ENCODE peak calls at places on chromosomes 12 and 14, in nine cellular contexts. M is Caki2; N is HEK293T; K is transverse colon; W is MV-4-11; B is activated CD4-positive, alpha-beta T cell treated with anti-CD3 and anti-CD28 coated beads, Interleukin-2, amount 50 U/mL, for 1 hour; S is endothelial cell; X is Right ventricle myocardium inferior; P is NCI-H2081. H is an unnamed sample.

GRCh38 chr14:26993541-26993940 is 395.7 kb upstream of the NOVA1 start:
- DNase-seq in M (no peak), N (no peak), K (no peak), W (no peak), B (no peak), S (no peak), X (no peak), P (no peak), H (no peak)

GRCh38 chr14:20652996-20653975 is 11.8 kb upstream of the OR6S1 start:
- DNase-seq in M (peak; percentile 53), N (peak; percentile 66), K (no peak), W (peak; percentile 82), B (peak; percentile 41), S (peak; percentile 37), X (no peak), P (no peak), H (no peak)

GRCh38 chr14:104816678-104816945 is 15.7 kb downstream of the ZBTB42 start:
- DNase-seq in M (no peak), N (no peak), K (no peak), W (no peak), B (no peak), S (no peak), X (no peak), P (no peak), H (no peak)

GRCh38 chr12:3229577-3229976 is 152.4 kb downstream of the TSPAN9 start:
- DNase-seq in M (no peak), N (no peak), K (no peak), W (no peak), B (no peak), S (no peak), X (peak; percentile 53), P (no peak), H (no peak)

GRCh38 chr12:113823816-113824215 is 142.3 kb downstream of the RBM19 start:
- DNase-seq in M (no peak), N (no peak), K (no peak), W (no peak), B (no peak), S (no peak), X (no peak), P (no peak), H (no peak)

GRCh38 chr12:111180830-111181726 is 187.8 kb downstream of the PHETA1 start:
- DNase-seq in M (no peak), N (peak; percentile 69), K (peak; percentile 43), W (peak; percentile 93), B (no peak), S (no peak), X (peak; percentile 89), P (no peak), H (no peak)

GRCh38 chr14:23285530-23286019 is 357 bp downstream of the HOMEZ start:
- DNase-seq in M (no peak), N (no peak), K (peak; percentile 27), W (no peak), B (no peak), S (no peak), X (no peak), P (no peak), H (no peak)

GRCh38 chr12:119659289-119659897 is 8.5 kb upstream of the PRKAB1 start:
- DNase-seq in M (no peak), N (peak; percentile 39), K (peak; percentile 47), W (peak; percentile 35), B (peak; percentile 38), S (peak; percentile 35), X (no peak), P (no peak), H (no peak)

GRCh38 chr14:36105401-36105800 is 71.1 kb downstream of the PTCSC3 start:
- DNase-seq in M (peak; percentile 77), N (peak; percentile 47), K (no peak), W (no peak), B (no peak), S (peak; percentile 16), X (no peak), P (peak; percentile 44), H (no peak)

GRCh38 chr12:101863971-101864370 is 13.4 kb upstream of the DRAM1 start:
- DNase-seq in M (no peak), N (no peak), K (no peak), W (no peak), B (no peak), S (no peak), X (no peak), P (no peak), H (no peak)

GRCh38 chr14:22375321-22375930 is 213.6 kb downstream of the DAD1 start:
- DNase-seq in M (no peak), N (peak; percentile 33), K (no peak), W (peak; percentile 44), B (no peak), S (peak; percentile 38), X (no peak), P (peak; percentile 26), H (no peak)

GRCh38 chr14:77007339-77007974 is 21.1 kb downstream of the IRF2BPL start:
- DNase-seq in M (no peak), N (no peak), K (peak; percentile 62), W (no peak), B (no peak), S (no peak), X (no peak), P (no peak), H (no peak)

GRCh38 chr14:99330316-99331240 is 58.6 kb upstream of the BCL11B start:
- DNase-seq in M (no peak), N (no peak), K (no peak), W (no peak), B (no peak), S (no peak), X (no peak), P (no peak), H (peak; percentile 82)

GRCh38 chr14:31745741-31746140 is 184.5 kb downstream of the NUBPL start:
- DNase-seq in M (no peak), N (no peak), K (no peak), W (no peak), B (no peak), S (no peak), X (no peak), P (no peak), H (no peak)